ENCODE peak calls at places on chromosomes 4 and X, in four cellular contexts. E is HepG2, T is K562, O is SK-N-SH. L is an unnamed sample.

GRCh38 chr4:186500721-186501304 is 54.6 kb downstream of the MTNR1A start:
- DNase-seq in E (no peak), T (peak; percentile 86), O (no peak), L (peak; percentile 16)

GRCh38 chr4:110787781-110788180 is 164.9 kb upstream of the PITX2 start:
- DNase-seq in E (no peak), T (no peak), O (no peak), L (no peak)

GRCh38 chrX:65668362-65669310 is 1.2 kb downstream of the MSN start:
- DNase-seq in E (no peak), T (peak; percentile 75), O (peak; percentile 27), L (peak; percentile 18)

GRCh38 chrX:115679460-115679859 is 118.5 kb downstream of the PLS3 start:
- DNase-seq in E (peak; percentile 5), T (peak; percentile 6), O (peak; percentile 61), L (no peak)

GRCh38 chr4:150080335-150080734 is 2.1 kb downstream of the DCLK2 start:
- DNase-seq in E (no peak), T (no peak), O (no peak), L (no peak)

GRCh38 chr4:156169861-156170260 is 216.2 kb upstream of the CTSO start:
- DNase-seq in E (no peak), T (no peak), O (no peak), L (no peak)

GRCh38 chrX:18424482-18425198 is 768 bp upstream of the CDKL5 start:
- DNase-seq in E (no peak), T (no peak), O (peak; percentile 57), L (peak; percentile 38)

GRCh38 chr4:102552781-102553180 is 51.6 kb downstream of the NFKB1 start:
- DNase-seq in E (no peak), T (no peak), O (no peak), L (no peak)

GRCh38 chr4:129231907-129232626 is 136.1 kb downstream of the C4orf33 start:
- DNase-seq in E (no peak), T (no peak), O (no peak), L (no peak)

GRCh38 chrX:106404512-106404911 is 207.3 kb upstream of the RADX start:
- DNase-seq in E (no peak), T (no peak), O (no peak), L (peak; percentile 9)

GRCh38 chr4:151129801-151130200 is 30.4 kb downstream of the RPS3A start:
- DNase-seq in E (no peak), T (no peak), O (no peak), L (no peak)

GRCh38 chrX:39377171-39377570 is 575.9 kb downstream of the MID1IP1 start:
- DNase-seq in E (no peak), T (no peak), O (peak; percentile 16), L (no peak)

GRCh38 chrX:38861489-38861888 is 60.2 kb downstream of the MID1IP1 start:
- DNase-seq in E (no peak), T (no peak), O (no peak), L (no peak)

GRCh38 chr4:150510176-150510875 is 71.6 kb upstream of the MAB21L2 start:
- DNase-seq in E (no peak), T (no peak), O (no peak), L (no peak)

GRCh38 chrX:37746268-37746931 is 33.5 kb upstream of the CYBB start:
- DNase-seq in E (no peak), T (no peak), O (no peak), L (no peak)

GRCh38 chr4:336099-336892 is 1.3 kb upstream of the ZNF141 start:
- DNase-seq in E (no peak), T (no peak), O (peak; percentile 78), L (peak; percentile 27)

GRCh38 chrX:38578152-38578551 is 16.8 kb downstream of the TSPAN7 start:
- DNase-seq in E (peak; percentile 4), T (no peak), O (no peak), L (no peak)

GRCh38 chrX:85503258-85504158 is 124.0 kb upstream of the POF1B start:
- DNase-seq in E (no peak), T (no peak), O (no peak), L (no peak)

DNA sequence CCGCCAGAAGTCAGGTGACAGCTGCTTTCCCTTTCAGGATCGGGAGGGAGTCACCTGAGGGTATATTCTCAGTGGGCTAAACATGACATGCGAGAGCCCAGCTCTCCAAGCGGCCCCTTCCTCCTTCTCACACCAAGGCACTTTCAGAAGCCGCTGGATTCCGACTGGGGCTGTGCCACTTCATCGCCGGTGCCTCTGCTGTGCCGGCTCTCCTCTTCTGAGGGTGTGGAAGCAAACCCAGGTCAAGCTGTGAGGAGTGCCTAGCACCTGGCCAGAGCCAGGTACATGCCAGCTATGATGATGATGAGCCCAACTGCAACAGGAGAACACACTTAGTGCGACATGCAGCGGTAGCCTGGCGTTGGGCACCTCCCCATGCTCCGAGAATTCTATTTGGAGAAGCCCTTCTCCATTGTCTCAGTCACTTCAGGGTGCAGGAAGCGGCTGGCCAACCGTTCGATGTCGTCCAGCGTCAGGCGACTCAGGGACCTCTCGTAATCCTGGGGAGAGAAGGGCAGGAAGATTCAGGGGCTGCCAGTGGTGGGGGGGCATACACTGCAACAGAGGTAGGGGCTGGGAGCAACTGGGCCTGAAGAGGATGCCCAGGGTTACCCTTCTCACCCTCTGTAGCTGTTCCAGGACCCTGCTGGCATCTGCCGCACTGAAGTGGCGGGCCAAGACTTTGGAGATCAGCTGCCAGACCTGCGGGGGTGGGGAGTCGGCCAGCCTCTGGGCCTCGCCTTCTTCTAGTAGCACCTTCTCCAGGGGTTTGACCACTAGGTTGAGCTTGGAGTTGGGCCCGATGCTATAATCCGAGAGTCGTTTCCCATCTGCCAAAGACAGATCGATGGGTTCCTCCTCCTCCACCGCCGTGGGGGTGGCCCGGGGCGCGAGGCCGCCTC is 1.0 kb downstream of the UBL4A start:
- DNase-seq in E (no peak), T (peak; percentile 33), O (no peak), L (no peak)
- TF ChIP-seq FOXJ3 in E (no peak), T (no peak), O (no peak), L (no peak)

GRCh38 chr4:123856689-123857545 is 460.3 kb downstream of the SPRY1 start:
- DNase-seq in E (peak; percentile 95), T (no peak), O (peak; percentile 41), L (peak; percentile 25)

GRCh38 chr4:123858465-123858864 is 461.9 kb downstream of the SPRY1 start:
- DNase-seq in E (no peak), T (no peak), O (no peak), L (no peak)

GRCh38 chr4:123866796-123867195 is 470.2 kb downstream of the SPRY1 start:
- DNase-seq in E (peak; percentile 16), T (no peak), O (no peak), L (no peak)

GRCh38 chr4:123867910-123868587 is 471.5 kb downstream of the SPRY1 start:
- DNase-seq in E (peak; percentile 25), T (no peak), O (no peak), L (no peak)

GRCh38 chr4:123862812-123863211 is 466.2 kb downstream of the SPRY1 start:
- DNase-seq in E (no peak), T (no peak), O (no peak), L (no peak)
- TF ChIP-seq FOXJ3 in E (no peak), T (no peak), O (no peak), L (no peak)

GRCh38 chr4:2318476-2318875 is 56.6 kb upstream of the MXD4 start:
- DNase-seq in E (no peak), T (no peak), O (no peak), L (no peak)
- TF ChIP-seq FOXJ3 in E (no peak), T (no peak), O (no peak), L (no peak)

GRCh38 chrX:133810925-133811324 is 174.5 kb downstream of the GPC3 start:
- DNase-seq in E (no peak), T (no peak), O (no peak), L (no peak)
- TF ChIP-seq FOXJ3 in E (no peak), T (no peak), O (no peak), L (no peak)

GRCh38 chr4:113837397-113837796 is 75.9 kb upstream of the CAMK2D start:
- DNase-seq in E (no peak), T (no peak), O (no peak), L (no peak)
- TF ChIP-seq FOXJ3 in E (no peak), T (no peak), O (no peak), L (no peak)

GRCh38 chrX:118286066-118286758 is 59.7 kb upstream of the WDR44 start:
- DNase-seq in E (no peak), T (no peak), O (no peak), L (no peak)
- TF ChIP-seq FOXJ3 in E (no peak), T (no peak), O (no peak), L (no peak)

DNA sequence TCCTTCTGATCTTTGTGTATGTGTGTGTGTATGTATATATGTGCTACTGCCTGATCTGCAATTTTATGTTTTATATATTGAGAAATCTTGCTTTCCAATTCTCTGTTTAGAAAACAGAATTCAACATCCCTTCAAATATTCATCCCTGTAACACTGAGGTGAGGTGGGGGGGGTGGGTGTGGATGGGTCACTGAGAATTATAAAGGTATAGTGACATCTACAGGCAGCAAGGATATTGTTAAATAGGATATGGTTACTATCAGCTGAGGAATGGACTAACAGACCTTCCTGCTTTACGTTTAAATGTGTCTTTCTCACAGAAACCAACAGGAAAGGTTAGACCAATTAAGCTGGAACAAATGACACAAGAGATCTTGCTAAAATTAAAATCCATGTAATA is 19.0 kb upstream of the MAGEB2 start:
- DNase-seq in E (no peak), T (peak; percentile 38), O (peak; percentile 32), L (no peak)
- TF ChIP-seq FOXJ3 in E (no peak), T (no peak), O (no peak), L (no peak)